ENCODE peak calls at places on chromosomes 13 and 19, in seven cellular contexts. N is OCI-LY7, D is thoracic aorta, T is pancreas, F is AG10803, U is A549, O is kidney epithelial cell. X is an unnamed sample.

GRCh38 chr19:17136026-17136425 is 60.4 kb downstream of the MYO9B start:
- DNase-seq in O (no peak), F (no peak), N (no peak), T (no peak), U (no peak), D (no peak), X (no peak)

GRCh38 chr13:19618925-19619324 is 14.5 kb upstream of the MPHOSPH8 start:
- DNase-seq in N (peak), U (no peak), O (no peak), T (peak), F (peak), D (no peak), X (peak)

GRCh38 chr19:49801966-49802661 is 11.0 kb downstream of the FUZ start:
- DNase-seq in T (peak), D (peak), O (peak), F (peak), N (no peak), U (no peak), X (peak)

GRCh38 chr19:13794388-13794751 is 873 bp upstream of the ZSWIM4 start:
- DNase-seq in D (peak), O (no peak), N (no peak), U (no peak), T (peak), F (peak), X (peak)

GRCh38 chr13:49248433-49249002 is 793 bp downstream of the CDADC1 start:
- DNase-seq in N (peak), D (no peak), O (no peak), F (peak), T (no peak), U (peak), X (peak)

GRCh38 chr13:94090773-94091172 is 388.7 kb downstream of the DCT start:
- DNase-seq in F (no peak), D (no peak), U (no peak), T (no peak), N (no peak), O (no peak), X (no peak)

GRCh38 chr13:59787679-59788078 is 376.0 kb downstream of the DIAPH3 start:
- DNase-seq in T (no peak), D (no peak), N (no peak), O (no peak), U (no peak), F (no peak), X (no peak)

GRCh38 chr19:38849746-38850230 is at the start of gene HNRNPL:
- DNase-seq in T (no peak), F (no peak), N (no peak), U (no peak), O (no peak), D (no peak), X (no peak)

GRCh38 chr13:24630851-24631341 is 49.3 kb upstream of the ATP12A start:
- DNase-seq in O (no peak), D (no peak), N (no peak), T (no peak), U (no peak), F (peak), X (peak)

DNA sequence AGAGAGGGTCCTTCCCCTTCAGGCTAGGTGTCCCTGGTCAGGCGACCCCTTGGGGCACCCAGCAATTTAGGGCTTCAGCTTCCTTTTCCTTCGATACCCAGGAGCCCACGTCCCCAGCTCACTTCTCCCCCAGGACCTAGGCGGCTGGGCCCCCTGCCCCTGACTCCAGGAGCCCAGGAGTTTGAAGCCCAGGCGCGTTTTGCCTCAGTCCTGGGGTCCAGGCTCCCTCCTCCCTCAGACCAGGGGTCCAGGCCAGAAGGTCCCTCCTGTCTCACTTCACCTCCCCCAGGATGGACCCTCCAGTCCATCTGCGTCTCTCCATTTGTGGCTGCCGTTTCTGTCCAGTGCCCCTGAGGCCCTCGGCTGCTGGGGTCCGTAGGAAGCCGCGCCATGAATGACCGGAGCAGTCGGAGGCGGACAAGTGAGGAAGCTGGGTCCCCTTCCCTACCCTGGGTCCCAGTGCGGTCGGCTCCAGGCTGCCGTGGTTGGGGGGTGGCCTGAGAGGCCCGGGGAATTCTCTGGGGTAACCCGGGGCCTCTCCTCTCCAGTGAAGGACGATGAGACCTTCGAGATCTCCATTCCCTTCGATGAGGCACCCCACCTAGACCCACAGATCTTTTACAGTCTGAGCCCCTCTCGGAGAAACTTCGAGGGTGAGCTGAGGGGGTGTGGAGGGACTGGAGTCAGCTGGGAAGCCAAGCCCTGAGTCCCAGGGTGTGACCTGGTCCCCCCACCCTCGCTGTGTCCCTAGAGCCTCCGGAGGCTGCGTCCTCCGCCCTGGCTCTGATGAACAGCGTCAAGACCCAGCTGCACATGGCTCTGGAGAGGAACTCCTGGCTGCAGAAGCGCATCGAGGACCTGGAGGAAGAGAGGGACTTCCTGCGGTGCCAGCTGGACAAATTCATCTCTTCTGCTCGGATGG is 906 bp downstream of the CCDC106 start:
- DNase-seq in U (no peak), D (no peak), O (no peak), N (no peak), T (no peak), F (no peak), X (no peak)
- TF ChIP-seq CTCF in U (no peak), D (no peak), O (no peak), N (no peak), T (no peak), F (no peak), X (no peak)

GRCh38 chr13:33873251-33873908 is 55.4 kb downstream of the RFC3 start:
- DNase-seq in U (no peak), D (no peak), T (no peak), O (no peak), N (no peak), F (no peak), X (no peak)
- H3K4me3 ChIP-seq in U (no peak), D (no peak), T (no peak), O (no peak), N (no peak), F (no peak), X (no peak)

DNA sequence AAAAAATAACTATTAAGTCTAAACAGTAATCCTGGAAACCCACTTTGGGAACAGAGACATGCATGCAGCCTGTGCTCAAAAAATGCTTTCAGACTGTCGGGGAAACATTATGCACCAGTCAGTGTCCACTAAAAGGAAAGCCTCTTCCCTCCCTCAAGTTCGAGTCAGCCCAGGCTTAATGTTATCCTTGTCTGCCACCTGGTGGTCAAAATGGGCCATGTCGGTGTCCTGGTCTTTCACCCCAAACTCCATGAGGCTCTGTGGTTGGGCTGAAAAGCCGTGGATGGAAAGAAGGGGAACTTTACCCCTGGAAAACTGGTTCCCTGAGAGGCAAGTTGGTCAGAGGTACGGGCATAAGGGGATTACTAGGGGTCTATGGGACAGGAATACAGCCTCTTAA is 88.4 kb upstream of the ZNF492 start:
- DNase-seq in F (no peak), U (peak), N (peak), O (no peak), D (no peak), T (peak), X (no peak)
- TF ChIP-seq CTCF in F (peak), U (no peak), N (peak), O (no peak), D (peak), T (peak), X (peak)

DNA sequence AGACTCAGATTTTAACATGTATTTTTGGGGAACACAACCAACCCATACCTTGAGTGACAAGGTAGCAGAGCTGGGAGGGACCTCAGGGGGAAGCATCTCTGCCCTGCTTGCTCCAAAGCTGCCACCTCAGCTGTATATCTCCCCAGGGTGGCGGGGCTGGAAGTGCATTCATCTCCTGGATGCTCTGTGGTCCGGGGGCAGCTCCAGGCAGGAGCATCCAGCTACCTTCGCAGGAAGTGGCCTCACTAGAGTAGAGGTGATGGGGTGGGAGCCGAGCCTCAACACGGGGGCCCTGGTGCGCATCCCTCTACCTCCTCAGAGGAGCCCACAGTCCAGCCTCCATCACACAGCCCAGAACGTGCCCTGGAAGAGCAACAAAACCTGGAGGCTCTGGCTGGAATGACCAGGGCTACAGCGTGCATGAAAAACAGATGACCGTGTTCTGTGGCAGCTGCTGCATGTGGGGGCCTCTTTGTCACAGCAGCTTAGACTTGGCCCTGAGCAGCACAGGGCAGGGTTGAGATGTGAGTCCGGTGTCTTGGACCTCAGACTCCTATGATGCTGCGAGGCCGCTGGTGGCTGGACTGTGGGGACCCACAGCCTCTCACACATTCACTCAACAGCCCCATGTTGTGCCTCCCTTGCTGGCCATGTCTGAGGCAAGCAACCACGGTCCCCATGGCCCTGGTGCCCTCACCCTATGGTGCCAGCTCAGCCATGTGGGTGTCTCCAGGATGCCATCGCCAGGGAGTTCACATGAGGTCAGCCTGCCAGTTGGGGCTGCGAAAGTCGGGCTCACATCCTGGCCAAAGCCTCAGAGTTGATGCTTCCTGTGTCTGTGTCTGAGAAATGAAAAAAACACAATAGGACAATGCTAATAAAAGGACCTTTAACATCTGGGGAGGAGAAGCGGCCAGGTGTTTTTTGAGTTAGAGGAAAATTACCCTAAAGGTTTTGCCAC is 17.1 kb upstream of the GAS6 start:
- DNase-seq in T (no peak), F (no peak), D (no peak), N (no peak), O (no peak), U (no peak), X (no peak)
- H3K4me3 ChIP-seq in T (no peak), F (no peak), D (peak), N (no peak), O (no peak), U (no peak), X (no peak)

DNA sequence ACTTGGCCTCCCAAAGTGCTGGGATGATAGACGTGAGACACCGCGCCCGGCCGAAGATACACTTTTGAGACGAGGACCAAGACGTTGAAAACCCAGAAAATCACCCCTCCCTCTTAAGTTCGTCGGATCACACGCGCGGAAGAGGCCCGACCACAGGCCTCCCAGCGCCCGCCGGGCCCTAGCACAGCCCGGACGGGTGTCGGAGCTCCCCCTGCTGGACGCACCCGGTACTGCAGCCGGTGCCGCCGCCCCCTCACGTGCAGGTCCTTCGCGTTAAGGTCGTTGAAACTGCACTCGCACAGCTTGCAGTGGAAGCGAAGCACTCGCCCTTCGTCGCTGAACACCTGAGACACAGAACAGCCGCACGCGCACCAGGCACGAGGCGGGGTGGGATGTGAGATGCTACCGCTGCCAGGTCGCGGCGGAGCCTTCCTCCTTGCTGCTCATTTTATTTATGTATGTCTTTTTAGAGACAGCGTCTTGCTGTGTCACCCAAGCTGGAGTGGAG is 35.7 kb upstream of the MATK start:
- DNase-seq in O (no peak), F (peak), U (peak), D (no peak), N (peak), T (peak), X (peak)
- TF ChIP-seq CTCF in O (peak), F (peak), U (peak), D (peak), N (peak), T (peak), X (peak)

GRCh38 chr13:21453352-21454089 is 5.6 kb downstream of the ZDHHC20 start:
- DNase-seq in O (no peak), T (no peak), U (no peak), D (no peak), F (peak), N (no peak), X (no peak)
- H3K4me3 ChIP-seq in O (no peak), T (no peak), U (no peak), D (no peak), F (no peak), N (no peak), X (no peak)

DNA sequence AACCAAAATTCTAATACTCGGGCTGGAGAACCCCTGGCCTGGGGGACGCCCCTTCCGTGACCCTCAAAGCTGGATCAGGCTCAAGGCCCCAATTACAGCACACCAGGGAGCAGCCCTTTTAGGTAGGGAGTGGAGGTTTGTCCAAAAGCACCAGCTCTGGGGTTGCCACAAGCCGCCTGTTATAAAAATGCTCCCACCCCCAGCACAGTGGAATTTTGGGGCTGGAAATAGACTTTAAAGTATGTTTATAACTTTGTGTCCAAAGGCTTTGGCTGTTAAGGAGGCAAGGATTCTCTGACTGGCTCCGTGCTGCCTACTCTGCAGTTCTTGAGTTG is 564 bp upstream of the GMIP start:
- DNase-seq in D (no peak), U (no peak), T (no peak), F (no peak), O (no peak), N (no peak), X (no peak)
- TF ChIP-seq CTCF in D (no peak), U (peak), T (no peak), F (no peak), O (no peak), N (peak), X (no peak)

X was measured in cardiac fibroblast.